ENCODE peak calls at places on chromosomes 7 and 10, in seven cellular contexts. One of them, this sample, is unnamed.

GRCh38 chr10:61900829-61901783 is at the start of gene ARID5B:
- DNase-seq in A673: peak
- DNase-seq in pancreas: no peak
- DNase-seq in AG10803: peak
- DNase-seq in hepatocyte: peak
- DNase-seq in brain microvascular endothelial cell: peak
- DNase-seq in GM10248: peak
- DNase-seq in this sample: peak

GRCh38 chr7:88169717-88170320 is 50.0 kb downstream of the SRI start:
- DNase-seq in A673: peak
- DNase-seq in pancreas: no peak
- DNase-seq in AG10803: peak
- DNase-seq in hepatocyte: peak
- DNase-seq in brain microvascular endothelial cell: no peak
- DNase-seq in GM10248: peak
- DNase-seq in this sample: peak

GRCh38 chr10:95268438-95268837 is 22.4 kb downstream of the PDLIM1 start:
- DNase-seq in A673: no peak
- DNase-seq in pancreas: no peak
- DNase-seq in AG10803: no peak
- DNase-seq in hepatocyte: peak
- DNase-seq in brain microvascular endothelial cell: peak
- DNase-seq in GM10248: no peak
- DNase-seq in this sample: no peak

GRCh38 chr7:1849351-1849951 is 179.4 kb downstream of the ELFN1 start:
- DNase-seq in A673: no peak
- DNase-seq in pancreas: peak
- DNase-seq in AG10803: no peak
- DNase-seq in hepatocyte: no peak
- DNase-seq in brain microvascular endothelial cell: no peak
- DNase-seq in GM10248: no peak
- DNase-seq in this sample: no peak

GRCh38 chr7:135717686-135718085 is 10.3 kb downstream of the SLC13A4 start:
- DNase-seq in A673: no peak
- DNase-seq in pancreas: no peak
- DNase-seq in AG10803: no peak
- DNase-seq in hepatocyte: no peak
- DNase-seq in brain microvascular endothelial cell: no peak
- DNase-seq in GM10248: no peak
- DNase-seq in this sample: no peak

GRCh38 chr7:127486654-127487053 is 94.1 kb upstream of the ZNF800 start:
- DNase-seq in A673: no peak
- DNase-seq in pancreas: no peak
- DNase-seq in AG10803: no peak
- DNase-seq in hepatocyte: no peak
- DNase-seq in brain microvascular endothelial cell: no peak
- DNase-seq in GM10248: no peak
- DNase-seq in this sample: no peak

GRCh38 chr10:102504976-102505300 is 1.2 kb downstream of the SUFU start:
- DNase-seq in A673: no peak
- DNase-seq in pancreas: no peak
- DNase-seq in AG10803: no peak
- DNase-seq in hepatocyte: no peak
- DNase-seq in brain microvascular endothelial cell: no peak
- DNase-seq in GM10248: no peak
- DNase-seq in this sample: no peak

GRCh38 chr10:58477122-58477521 is 35.5 kb upstream of the BICC1 start:
- DNase-seq in A673: peak
- DNase-seq in pancreas: no peak
- DNase-seq in AG10803: peak
- DNase-seq in hepatocyte: no peak
- DNase-seq in brain microvascular endothelial cell: peak
- DNase-seq in GM10248: no peak
- DNase-seq in this sample: no peak

GRCh38 chr10:77974396-77975074 is 48.0 kb upstream of the DLG5 start:
- DNase-seq in A673: peak
- DNase-seq in pancreas: no peak
- DNase-seq in AG10803: peak
- DNase-seq in hepatocyte: peak
- DNase-seq in brain microvascular endothelial cell: peak
- DNase-seq in GM10248: no peak
- DNase-seq in this sample: peak

GRCh38 chr10:31157125-31157983 is 125.7 kb upstream of the ZNF438 start:
- DNase-seq in A673: no peak
- DNase-seq in pancreas: no peak
- DNase-seq in AG10803: peak
- DNase-seq in hepatocyte: peak
- DNase-seq in brain microvascular endothelial cell: no peak
- DNase-seq in GM10248: no peak
- DNase-seq in this sample: no peak

GRCh38 chr10:67256984-67257383 is 331.1 kb downstream of the LRRTM3 start:
- DNase-seq in A673: no peak
- DNase-seq in pancreas: no peak
- DNase-seq in AG10803: no peak
- DNase-seq in hepatocyte: no peak
- DNase-seq in brain microvascular endothelial cell: peak
- DNase-seq in GM10248: no peak
- DNase-seq in this sample: no peak

GRCh38 chr7:142889825-142890224 is 4.3 kb upstream of the TRPV6 start:
- DNase-seq in A673: no peak
- DNase-seq in pancreas: no peak
- DNase-seq in AG10803: no peak
- DNase-seq in hepatocyte: peak
- DNase-seq in brain microvascular endothelial cell: no peak
- DNase-seq in GM10248: no peak
- DNase-seq in this sample: no peak

GRCh38 chr7:130421685-130422084 is 19.1 kb downstream of the CEP41 start:
- DNase-seq in A673: peak
- DNase-seq in pancreas: no peak
- DNase-seq in AG10803: peak
- DNase-seq in hepatocyte: no peak
- DNase-seq in brain microvascular endothelial cell: no peak
- DNase-seq in GM10248: no peak
- DNase-seq in this sample: peak

GRCh38 chr10:77840636-77841035 is 85.9 kb downstream of the DLG5 start:
- DNase-seq in A673: no peak
- DNase-seq in pancreas: no peak
- DNase-seq in AG10803: no peak
- DNase-seq in hepatocyte: no peak
- DNase-seq in brain microvascular endothelial cell: no peak
- DNase-seq in GM10248: no peak
- DNase-seq in this sample: no peak

GRCh38 chr7:17123020-17123419 is 175.4 kb upstream of the AHR start:
- DNase-seq in A673: peak
- DNase-seq in pancreas: no peak
- DNase-seq in AG10803: peak
- DNase-seq in hepatocyte: no peak
- DNase-seq in brain microvascular endothelial cell: peak
- DNase-seq in GM10248: no peak
- DNase-seq in this sample: peak

GRCh38 chr7:159157714-159158113 is 13.0 kb upstream of the VIPR2 start:
- DNase-seq in A673: no peak
- DNase-seq in pancreas: no peak
- DNase-seq in AG10803: no peak
- DNase-seq in hepatocyte: no peak
- DNase-seq in brain microvascular endothelial cell: no peak
- DNase-seq in GM10248: no peak
- DNase-seq in this sample: no peak

GRCh38 chr10:120788756-120789155 is 62.4 kb upstream of the WDR11 start:
- DNase-seq in A673: no peak
- DNase-seq in pancreas: no peak
- DNase-seq in AG10803: no peak
- DNase-seq in hepatocyte: no peak
- DNase-seq in brain microvascular endothelial cell: no peak
- DNase-seq in GM10248: no peak
- DNase-seq in this sample: no peak

GRCh38 chr7:3042861-3043489 is 692 bp downstream of the CARD11 start:
- DNase-seq in A673: no peak
- DNase-seq in pancreas: no peak
- DNase-seq in AG10803: no peak
- DNase-seq in hepatocyte: peak
- DNase-seq in brain microvascular endothelial cell: no peak
- DNase-seq in GM10248: peak
- DNase-seq in this sample: no peak

DNA sequence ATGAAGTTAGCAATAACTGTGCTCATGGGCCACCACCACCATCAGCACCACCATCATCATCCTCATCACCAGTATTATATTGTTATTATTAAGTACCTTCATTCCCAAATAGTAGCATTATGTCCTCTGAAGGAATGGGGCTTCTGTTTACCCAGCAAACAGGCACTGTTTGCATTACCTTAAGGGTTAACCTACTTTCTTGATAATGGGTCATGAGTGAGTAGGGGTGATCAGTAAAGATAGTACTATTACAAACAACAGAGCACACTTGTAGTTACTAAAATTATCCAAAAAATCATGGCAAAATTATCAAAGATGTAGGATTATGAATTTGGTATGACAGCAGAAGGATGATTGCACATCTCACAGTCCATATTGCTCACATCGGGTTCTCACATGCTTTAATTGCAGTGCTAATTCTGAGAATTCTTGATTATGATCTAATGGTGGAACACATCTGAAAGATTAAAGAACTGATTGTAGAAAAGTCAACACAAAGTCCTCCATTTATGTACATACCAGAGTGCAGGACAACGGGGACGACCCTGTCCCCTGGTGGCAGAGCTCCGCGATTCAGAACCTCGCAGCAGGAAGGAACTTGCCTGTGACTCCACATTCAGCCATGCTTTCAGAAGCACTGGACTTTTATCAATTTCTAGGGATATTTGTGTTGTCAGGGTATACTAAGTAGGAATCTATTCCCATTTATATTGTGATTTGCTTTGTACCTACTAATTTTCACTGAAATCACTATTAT is 31.0 kb downstream of the PDE1C start:
- DNase-seq in A673: no peak
- DNase-seq in pancreas: no peak
- DNase-seq in AG10803: no peak
- DNase-seq in hepatocyte: peak
- DNase-seq in brain microvascular endothelial cell: no peak
- DNase-seq in GM10248: no peak
- DNase-seq in this sample: peak
- TF ChIP-seq CTCF in A673: peak
- TF ChIP-seq CTCF in pancreas: no peak
- TF ChIP-seq CTCF in AG10803: no peak
- TF ChIP-seq CTCF in hepatocyte: peak
- TF ChIP-seq CTCF in brain microvascular endothelial cell: peak
- TF ChIP-seq CTCF in GM10248: no peak
- TF ChIP-seq CTCF in this sample: peak

GRCh38 chr7:23530355-23530754 is 1.4 kb downstream of the TRA2A start:
- DNase-seq in A673: peak
- DNase-seq in pancreas: no peak
- DNase-seq in AG10803: peak
- DNase-seq in hepatocyte: peak
- DNase-seq in brain microvascular endothelial cell: peak
- DNase-seq in GM10248: peak
- DNase-seq in this sample: peak
- TF ChIP-seq CTCF in A673: no peak
- TF ChIP-seq CTCF in pancreas: no peak
- TF ChIP-seq CTCF in AG10803: peak
- TF ChIP-seq CTCF in hepatocyte: no peak
- TF ChIP-seq CTCF in brain microvascular endothelial cell: peak
- TF ChIP-seq CTCF in GM10248: no peak
- TF ChIP-seq CTCF in this sample: no peak

GRCh38 chr10:3580565-3580964 is 204.4 kb downstream of the KLF6 start:
- DNase-seq in A673: no peak
- DNase-seq in pancreas: no peak
- DNase-seq in AG10803: no peak
- DNase-seq in hepatocyte: no peak
- DNase-seq in brain microvascular endothelial cell: no peak
- DNase-seq in GM10248: no peak
- DNase-seq in this sample: no peak
- TF ChIP-seq CTCF in A673: no peak
- TF ChIP-seq CTCF in pancreas: no peak
- TF ChIP-seq CTCF in AG10803: no peak
- TF ChIP-seq CTCF in hepatocyte: no peak
- TF ChIP-seq CTCF in brain microvascular endothelial cell: no peak
- TF ChIP-seq CTCF in GM10248: no peak
- TF ChIP-seq CTCF in this sample: no peak

DNA sequence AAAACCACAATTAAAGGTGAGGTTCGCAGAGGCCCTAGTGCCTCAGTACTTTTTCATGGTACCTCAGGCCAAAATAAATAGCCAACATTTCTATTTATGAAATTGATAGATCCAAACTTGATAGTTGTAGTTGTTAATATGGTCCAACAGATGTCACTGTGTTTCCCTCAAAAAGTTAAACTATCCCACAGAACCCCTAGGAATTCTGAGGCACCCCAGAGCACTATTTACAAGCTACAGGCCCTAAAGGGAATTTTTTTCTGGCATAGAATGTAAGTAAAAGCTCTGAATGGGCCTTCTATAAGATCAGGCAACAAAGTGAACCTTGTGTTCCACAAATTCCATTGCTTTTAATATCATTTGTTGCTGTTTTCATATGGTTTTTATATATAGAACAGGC is 3.8 kb upstream of the ARL4A start:
- DNase-seq in A673: peak
- DNase-seq in pancreas: no peak
- DNase-seq in AG10803: peak
- DNase-seq in hepatocyte: no peak
- DNase-seq in brain microvascular endothelial cell: no peak
- DNase-seq in GM10248: no peak
- DNase-seq in this sample: peak
- TF ChIP-seq CTCF in A673: peak
- TF ChIP-seq CTCF in pancreas: no peak
- TF ChIP-seq CTCF in AG10803: peak
- TF ChIP-seq CTCF in hepatocyte: peak
- TF ChIP-seq CTCF in brain microvascular endothelial cell: peak
- TF ChIP-seq CTCF in GM10248: no peak
- TF ChIP-seq CTCF in this sample: peak

GRCh38 chr10:131134651-131135050 is 176.9 kb downstream of the TCERG1L start:
- DNase-seq in A673: no peak
- DNase-seq in pancreas: no peak
- DNase-seq in AG10803: no peak
- DNase-seq in hepatocyte: no peak
- DNase-seq in brain microvascular endothelial cell: no peak
- DNase-seq in GM10248: no peak
- DNase-seq in this sample: no peak

GRCh38 chr10:131140606-131141005 is 170.9 kb downstream of the TCERG1L start:
- DNase-seq in A673: no peak
- DNase-seq in pancreas: no peak
- DNase-seq in AG10803: no peak
- DNase-seq in hepatocyte: no peak
- DNase-seq in brain microvascular endothelial cell: no peak
- DNase-seq in GM10248: no peak
- DNase-seq in this sample: no peak

GRCh38 chr10:131135716-131136115 is 175.8 kb downstream of the TCERG1L start:
- DNase-seq in A673: no peak
- DNase-seq in pancreas: no peak
- DNase-seq in AG10803: no peak
- DNase-seq in hepatocyte: no peak
- DNase-seq in brain microvascular endothelial cell: no peak
- DNase-seq in GM10248: no peak
- DNase-seq in this sample: no peak

GRCh38 chr10:131134001-131134576 is 177.4 kb downstream of the TCERG1L start:
- DNase-seq in A673: no peak
- DNase-seq in pancreas: no peak
- DNase-seq in AG10803: no peak
- DNase-seq in hepatocyte: no peak
- DNase-seq in brain microvascular endothelial cell: no peak
- DNase-seq in GM10248: no peak
- DNase-seq in this sample: no peak

GRCh38 chr10:131137223-131137622 is 174.3 kb downstream of the TCERG1L start:
- DNase-seq in A673: no peak
- DNase-seq in pancreas: no peak
- DNase-seq in AG10803: no peak
- DNase-seq in hepatocyte: no peak
- DNase-seq in brain microvascular endothelial cell: no peak
- DNase-seq in GM10248: no peak
- DNase-seq in this sample: no peak
- TF ChIP-seq CTCF in A673: no peak
- TF ChIP-seq CTCF in pancreas: no peak
- TF ChIP-seq CTCF in AG10803: no peak
- TF ChIP-seq CTCF in hepatocyte: no peak
- TF ChIP-seq CTCF in brain microvascular endothelial cell: no peak
- TF ChIP-seq CTCF in GM10248: no peak
- TF ChIP-seq CTCF in this sample: no peak